ENCODE peak calls at places on chromosomes 12 and 14, in nine cellular contexts. C, U, I, F, G, O, X, Z and Y are unnamed samples.

GRCh38 chr14:36657409-36658090 is 4.1 kb upstream of the PAX9 start:
- DNase-seq in Z (no peak), U (no peak), C (peak), F (no peak), I (no peak), G (no peak), O (peak), X (no peak), Y (no peak)

GRCh38 chr14:91357731-91358319 is 59.8 kb downstream of the CCDC88C start:
- DNase-seq in I (no peak), U (no peak), G (no peak), O (peak), F (no peak), Z (no peak), C (no peak), X (no peak), Y (no peak)

GRCh38 chr12:52953181-52953841 is 4.4 kb downstream of the KRT18 start:
- DNase-seq in U (no peak), Z (no peak), I (no peak), F (no peak), C (peak), O (no peak), X (no peak), G (no peak), Y (no peak)

GRCh38 chr14:24243336-24243836 is 963 bp upstream of the TINF2 start:
- DNase-seq in C (no peak), F (peak), X (no peak), I (no peak), O (no peak), Z (no peak), G (no peak), U (peak), Y (no peak)

GRCh38 chr12:118302053-118302452 is 70.7 kb downstream of the TAOK3 start:
- DNase-seq in C (no peak), X (no peak), U (peak), F (no peak), I (peak), O (no peak), G (peak), Z (no peak), Y (peak)

GRCh38 chr14:58876613-58877012 is 238.9 kb downstream of the DACT1 start:
- DNase-seq in U (no peak), X (no peak), G (peak), Z (no peak), F (no peak), I (peak), C (no peak), O (no peak), Y (no peak)

GRCh38 chr14:28576523-28576922 is 190.1 kb upstream of the FOXG1 start:
- DNase-seq in I (no peak), X (no peak), Z (no peak), U (no peak), C (no peak), F (no peak), G (no peak), O (no peak), Y (no peak)

GRCh38 chr12:56679834-56680575 is 8.1 kb downstream of the PTGES3 start:
- DNase-seq in C (no peak), G (no peak), F (no peak), U (no peak), O (no peak), X (no peak), Z (no peak), I (no peak), Y (no peak)

GRCh38 chr12:83634726-83635267 is 948.1 kb downstream of the TMTC2 start:
- DNase-seq in I (no peak), G (no peak), C (no peak), O (no peak), U (no peak), Z (no peak), F (no peak), X (no peak), Y (no peak)

GRCh38 chr14:92813201-92813600 is 19.1 kb downstream of the GOLGA5 start:
- DNase-seq in F (no peak), I (no peak), Z (no peak), O (no peak), C (no peak), X (no peak), U (no peak), G (no peak), Y (no peak)

GRCh38 chr12:27431185-27431584 is 15.4 kb upstream of the SMCO2 start:
- DNase-seq in C (no peak), G (no peak), I (peak), Z (no peak), U (no peak), X (no peak), O (no peak), F (no peak), Y (no peak)

GRCh38 chr14:22382955-22383354 is 206.1 kb downstream of the DAD1 start:
- DNase-seq in X (no peak), I (no peak), O (no peak), Z (no peak), C (no peak), F (no peak), U (no peak), G (no peak), Y (no peak)

GRCh38 chr12:4257442-4257841 is 16.1 kb upstream of the CCND2 start:
- DNase-seq in Z (no peak), O (no peak), G (no peak), I (no peak), F (no peak), X (no peak), U (no peak), C (no peak), Y (no peak)

GRCh38 chr12:6066651-6067050 is 57.8 kb downstream of the VWF start:
- DNase-seq in Z (no peak), O (no peak), F (no peak), C (no peak), U (no peak), I (no peak), G (no peak), X (no peak), Y (no peak)

GRCh38 chr12:6068226-6068625 is 56.2 kb downstream of the VWF start:
- DNase-seq in U (no peak), F (no peak), C (no peak), Z (no peak), G (no peak), I (peak), X (no peak), O (no peak), Y (no peak)

GRCh38 chr12:6067152-6067916 is 57.1 kb downstream of the VWF start:
- DNase-seq in O (no peak), I (no peak), U (no peak), C (no peak), Z (no peak), F (no peak), G (peak), X (no peak), Y (no peak)

GRCh38 chr12:6065131-6065871 is 59.2 kb downstream of the VWF start:
- DNase-seq in U (no peak), F (no peak), I (no peak), X (no peak), C (no peak), Z (no peak), O (no peak), G (no peak), Y (no peak)

GRCh38 chr12:6065872-6066217 is 58.6 kb downstream of the VWF start:
- DNase-seq in C (no peak), O (peak), G (no peak), F (no peak), I (no peak), U (no peak), Z (no peak), X (no peak), Y (no peak)
- H3K4me3 ChIP-seq in C (no peak), O (no peak), G (no peak), F (no peak), I (no peak), U (no peak), Z (no peak), X (no peak), Y (no peak)

DNA sequence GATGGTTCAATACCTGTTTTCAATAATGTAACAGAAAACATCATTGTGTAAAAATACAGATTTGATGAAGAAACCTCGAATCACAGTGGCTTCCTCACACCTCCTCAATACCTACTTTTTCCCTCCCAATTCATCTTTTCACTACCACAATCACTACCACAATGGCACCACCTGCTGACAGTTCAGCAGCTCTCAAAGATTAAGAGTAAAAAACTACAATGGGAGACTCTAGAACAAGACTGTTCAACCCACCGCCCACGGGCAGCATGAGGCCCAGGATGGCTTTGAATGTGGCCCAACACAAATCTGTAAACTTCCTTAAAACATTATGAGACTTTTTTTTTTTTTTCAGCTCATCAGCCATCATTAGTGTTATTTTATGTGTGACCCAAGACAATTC is 15.2 kb downstream of the MED6 start:
- DNase-seq in F (no peak), G (peak), Z (no peak), X (no peak), O (no peak), U (no peak), C (no peak), I (no peak), Y (no peak)
- TF ChIP-seq CTCF in F (peak), G (no peak), Z (no peak), X (peak), O (no peak), U (no peak), C (no peak), I (no peak), Y (no peak)

GRCh38 chr12:129300011-129300410 is 446.7 kb downstream of the GLT1D1 start:
- DNase-seq in F (no peak), X (no peak), Z (no peak), G (no peak), O (no peak), C (no peak), I (no peak), U (no peak), Y (no peak)

GRCh38 chr12:129304532-129304931 is 451.3 kb downstream of the GLT1D1 start:
- DNase-seq in F (no peak), C (no peak), I (no peak), O (no peak), Z (no peak), G (no peak), U (no peak), X (no peak), Y (no peak)

GRCh38 chr12:129294868-129295267 is 441.6 kb downstream of the GLT1D1 start:
- DNase-seq in Z (no peak), U (no peak), X (no peak), I (no peak), F (no peak), G (no peak), O (no peak), C (no peak), Y (no peak)

GRCh38 chr12:129296636-129297035 is 443.4 kb downstream of the GLT1D1 start:
- DNase-seq in C (no peak), Z (no peak), I (no peak), O (no peak), F (no peak), U (peak), X (no peak), G (no peak), Y (no peak)

GRCh38 chr12:129298921-129299320 is 445.6 kb downstream of the GLT1D1 start:
- DNase-seq in G (no peak), Z (no peak), I (no peak), F (no peak), O (no peak), C (no peak), X (no peak), U (peak), Y (no peak)
- H3K4me3 ChIP-seq in G (no peak), Z (no peak), I (no peak), F (no peak), O (no peak), C (no peak), X (no peak), U (no peak), Y (no peak)

GRCh38 chr14:57268161-57269067 is at the start of the genes AP5M1 and EXOC5:
- DNase-seq in U (peak), G (peak), Z (peak), F (peak), O (peak), I (peak), X (peak), C (peak), Y (peak)
- TF ChIP-seq CTCF in U (no peak), G (no peak), Z (peak), F (no peak), O (no peak), I (no peak), X (no peak), C (no peak), Y (no peak)

GRCh38 chr14:52948836-52949235 is 2.0 kb downstream of the FERMT2 start:
- DNase-seq in F (no peak), C (no peak), Z (no peak), O (no peak), G (no peak), U (no peak), I (no peak), X (no peak), Y (no peak)

GRCh38 chr14:52939427-52939826 is 11.4 kb downstream of the FERMT2 start:
- DNase-seq in O (no peak), U (no peak), Z (no peak), X (no peak), F (no peak), C (no peak), G (no peak), I (no peak), Y (no peak)

GRCh38 chr14:52948039-52948438 is 2.8 kb downstream of the FERMT2 start:
- DNase-seq in X (no peak), F (no peak), Z (no peak), G (peak), I (no peak), U (no peak), O (no peak), C (no peak), Y (no peak)

GRCh38 chr14:52949249-52949648 is 1.6 kb downstream of the FERMT2 start:
- DNase-seq in O (no peak), I (no peak), U (no peak), C (no peak), Z (no peak), F (no peak), G (no peak), X (no peak), Y (no peak)

DNA sequence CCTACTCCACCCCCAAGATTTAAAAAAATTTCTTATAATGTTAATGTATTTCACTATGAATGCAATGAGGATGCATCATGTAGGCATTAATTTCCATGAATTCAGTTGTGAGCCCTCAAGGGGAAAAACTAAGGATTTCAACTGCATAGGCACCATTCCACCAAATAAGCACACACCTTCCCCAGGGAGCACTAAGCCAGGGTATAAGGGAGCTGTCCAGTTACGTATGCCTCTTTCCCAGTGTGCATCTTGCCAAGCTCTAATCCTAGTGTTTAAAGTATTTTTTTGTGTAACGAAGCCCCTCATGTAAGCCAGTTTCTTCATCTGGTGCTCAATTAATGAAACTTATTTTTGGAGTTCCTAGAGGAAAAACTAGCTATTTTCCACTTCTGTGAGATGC is 6.6 kb downstream of the FERMT2 start:
- DNase-seq in I (no peak), U (no peak), Z (no peak), F (no peak), C (no peak), X (no peak), G (peak), O (no peak), Y (no peak)
- H3K4me3 ChIP-seq in I (no peak), U (no peak), Z (no peak), F (no peak), C (no peak), X (no peak), G (no peak), O (no peak), Y (no peak)

DNA sequence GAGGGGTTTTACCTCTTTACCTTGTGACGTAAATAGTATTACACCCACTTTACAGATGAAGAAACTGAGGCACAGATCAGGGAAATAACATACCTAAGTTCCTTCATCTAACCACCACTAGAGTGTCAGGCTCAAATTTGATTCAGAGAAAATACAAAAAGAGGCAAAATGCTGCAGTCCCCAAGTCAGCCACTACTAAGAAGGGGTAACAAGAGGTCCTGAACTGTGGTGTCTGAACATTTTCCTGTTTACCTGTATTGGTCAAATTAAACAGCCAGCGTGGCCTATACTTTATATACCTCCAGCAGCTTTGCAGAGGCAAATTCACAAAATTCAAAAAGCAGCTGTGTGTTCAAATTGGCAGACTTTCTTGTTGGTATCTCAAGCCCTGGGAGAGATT is 92.0 kb downstream of the TBX5 start:
- DNase-seq in U (no peak), I (no peak), F (no peak), X (no peak), G (no peak), Z (no peak), O (no peak), C (no peak), Y (no peak)
- TF ChIP-seq CTCF in U (no peak), I (no peak), F (no peak), X (no peak), G (no peak), Z (no peak), O (no peak), C (no peak), Y (no peak)

GRCh38 chr12:78870539-78870938 is 6.0 kb downstream of the SYT1 start:
- DNase-seq in X (no peak), U (no peak), G (no peak), F (no peak), I (no peak), Z (no peak), C (no peak), O (no peak), Y (no peak)

GRCh38 chr12:78863482-78864427 is 819 bp upstream of the SYT1 start:
- DNase-seq in I (peak), Z (peak), G (peak), X (peak), F (peak), O (peak), U (peak), C (peak), Y (no peak)

GRCh38 chr12:78865297-78865955 is 852 bp downstream of the SYT1 start:
- DNase-seq in O (no peak), F (no peak), Z (no peak), C (no peak), U (peak), X (no peak), I (no peak), G (no peak), Y (no peak)

GRCh38 chr12:78866518-78866917 is 1.9 kb downstream of the SYT1 start:
- DNase-seq in F (no peak), O (no peak), X (no peak), G (no peak), C (no peak), U (no peak), Z (no peak), I (no peak), Y (no peak)

GRCh38 chr12:78864483-78865296 is at the start of gene SYT1:
- DNase-seq in G (peak), Z (peak), O (peak), I (peak), X (peak), F (peak), C (peak), U (peak), Y (peak)
- H3K4me3 ChIP-seq in G (peak), Z (peak), O (no peak), I (peak), X (peak), F (peak), C (peak), U (peak), Y (peak)

GRCh38 chr12:2959508-2960431 is 573 bp downstream of the TEAD4 start:
- DNase-seq in U (peak), Z (peak), G (peak), O (peak), X (no peak), I (peak), F (no peak), C (peak), Y (no peak)

GRCh38 chr12:2955888-2956287 is 3.3 kb upstream of the TEAD4 start:
- DNase-seq in I (no peak), Z (no peak), F (no peak), X (no peak), G (no peak), U (no peak), O (no peak), C (no peak), Y (no peak)

GRCh38 chr12:2958432-2959193 is 584 bp upstream of the TEAD4 start:
- DNase-seq in Z (peak), O (peak), X (no peak), G (peak), U (peak), C (peak), I (peak), F (no peak), Y (peak)

GRCh38 chr12:2959194-2959507 is at the start of gene TEAD4:
- DNase-seq in O (peak), C (peak), U (peak), Z (peak), F (no peak), I (peak), X (peak), G (peak), Y (no peak)

GRCh38 chr12:2957816-2958431 is 1.3 kb upstream of the TEAD4 start:
- DNase-seq in X (no peak), F (no peak), U (no peak), G (no peak), I (no peak), Z (no peak), C (no peak), O (no peak), Y (no peak)
- TF ChIP-seq CTCF in X (no peak), F (no peak), U (no peak), G (no peak), I (peak), Z (no peak), C (no peak), O (no peak), Y (no peak)

GRCh38 chr12:130839770-130840355 is 813 bp upstream of the STX2 start:
- DNase-seq in X (no peak), G (no peak), U (no peak), O (no peak), I (no peak), Z (no peak), C (no peak), F (no peak), Y (no peak)
- H3K4me3 ChIP-seq in X (peak), G (no peak), U (peak), O (no peak), I (peak), Z (peak), C (no peak), F (peak), Y (no peak)